ENCODE peak calls at places on chromosomes 6 and 20, in four cellular contexts. B is ecto neural progenitor cell, E is HCT116, D is G401. Q is an unnamed sample.

GRCh38 chr6:150327117-150327774 is 41.6 kb upstream of the IYD start:
- DNase-seq in B (no peak), E (no peak), D (no peak), Q (no peak)

GRCh38 chr6:151121900-151122299 is 117.9 kb upstream of the AKAP12 start:
- DNase-seq in B (no peak), E (no peak), D (peak), Q (no peak)

GRCh38 chr6:36757943-36758508 is 60.4 kb downstream of the RAB44 start:
- DNase-seq in B (no peak), E (no peak), D (no peak), Q (no peak)

GRCh38 chr6:107819976-107820551 is 4.0 kb downstream of the SCML4 start:
- DNase-seq in B (peak), E (no peak), D (peak), Q (no peak)

GRCh38 chr6:116580198-116580597 is 8.9 kb downstream of the RWDD1 start:
- DNase-seq in B (no peak), E (no peak), D (no peak), Q (peak)

GRCh38 chr6:137820952-137821351 is 46.1 kb upstream of the TNFAIP3 start:
- DNase-seq in B (no peak), E (no peak), D (no peak), Q (no peak)

GRCh38 chr20:48679603-48680002 is 148.2 kb downstream of the PREX1 start:
- DNase-seq in B (no peak), E (peak), D (no peak), Q (no peak)

GRCh38 chr6:136734977-136735376 is 57.3 kb downstream of the MAP3K5 start:
- DNase-seq in B (no peak), E (no peak), D (no peak), Q (no peak)

GRCh38 chr6:56842602-56843475 is 112.1 kb upstream of the BEND6 start:
- DNase-seq in B (peak), E (no peak), D (peak), Q (no peak)

GRCh38 chr6:21455071-21455470 is 138.5 kb upstream of the SOX4 start:
- DNase-seq in B (no peak), E (no peak), D (peak), Q (no peak)

GRCh38 chr6:137692806-137693205 is 174.3 kb upstream of the TNFAIP3 start:
- DNase-seq in B (no peak), E (no peak), D (no peak), Q (no peak)

GRCh38 chr20:9260027-9260426 is 191.1 kb downstream of the PLCB4 start:
- DNase-seq in B (no peak), E (no peak), D (no peak), Q (no peak)

GRCh38 chr20:61589055-61589385 is 337.0 kb downstream of the CDH4 start:
- DNase-seq in B (no peak), E (no peak), D (no peak), Q (peak)

GRCh38 chr6:166738778-166739654 is 112.0 kb upstream of the RPS6KA2 start:
- DNase-seq in B (no peak), E (no peak), D (no peak), Q (no peak)

GRCh38 chr6:37473364-37474095 is 26.2 kb downstream of the CCDC167 start:
- DNase-seq in B (peak), E (no peak), D (no peak), Q (no peak)

GRCh38 chr6:126781582-126781981 is 336.9 kb upstream of the RSPO3 start:
- DNase-seq in B (no peak), E (no peak), D (no peak), Q (no peak)

GRCh38 chr6:101146389-101146788 is 247.1 kb upstream of the GRIK2 start:
- DNase-seq in B (no peak), E (peak), D (no peak), Q (no peak)

GRCh38 chr20:25525857-25526256 is 59.5 kb downstream of the NINL start:
- DNase-seq in B (no peak), E (no peak), D (no peak), Q (peak)

GRCh38 chr6:29737707-29738630 is 14.7 kb downstream of the HLA-F start:
- DNase-seq in B (peak), E (peak), D (peak), Q (peak)

GRCh38 chr6:24926192-24926591 is 9.6 kb downstream of the RIPOR2 start:
- DNase-seq in B (no peak), E (no peak), D (no peak), Q (no peak)

GRCh38 chr6:16129623-16130243 is 847 bp downstream of the MYLIP start:
- DNase-seq in B (peak), E (no peak), D (peak), Q (no peak)

GRCh38 chr6:38528196-38528965 is 111.3 kb downstream of the BTBD9 start:
- DNase-seq in B (no peak), E (no peak), D (peak), Q (no peak)

GRCh38 chr20:43925786-43926185 is 11.1 kb downstream of the TOX2 start:
- DNase-seq in B (no peak), E (no peak), D (no peak), Q (no peak)

GRCh38 chr6:157325069-157325805 is 1.9 kb upstream of the TMEM242 start:
- DNase-seq in B (no peak), E (no peak), D (no peak), Q (no peak)

GRCh38 chr6:144659202-144659731 is 374.1 kb downstream of the UTRN start:
- DNase-seq in B (peak), E (no peak), D (peak), Q (no peak)

GRCh38 chr20:18857640-18858039 is 44.1 kb downstream of the SCP2D1 start:
- DNase-seq in B (no peak), E (no peak), D (no peak), Q (no peak)

GRCh38 chr6:27275025-27275956 is 27.8 kb downstream of the PRSS16 start:
- DNase-seq in B (no peak), E (peak), D (no peak), Q (no peak)

GRCh38 chr6:149026530-149026942 is 279.7 kb downstream of the UST start:
- DNase-seq in B (no peak), E (peak), D (peak), Q (peak)

GRCh38 chr6:100228437-100229424 is 234.7 kb upstream of the MCHR2 start:
- DNase-seq in B (peak), E (peak), D (peak), Q (no peak)